ENCODE peak calls at places on chromosomes 6 and 20, in four cellular contexts. Q is A549, Z is IMR-90, E is K562. O is an unnamed sample.

GRCh38 chr20:217266-217665 is 9.8 kb upstream of the DEFB129 start:
- DNase-seq in E (no peak), Z (no peak), Q (no peak), O (no peak)

GRCh38 chr6:147758305-147758704 is 249.8 kb downstream of the SAMD5 start:
- DNase-seq in Z (no peak), Q (no peak), E (no peak), O (no peak)

GRCh38 chr6:129632081-129632758 is 77.8 kb downstream of the ARHGAP18 start:
- DNase-seq in Z (no peak), Q (no peak), E (no peak), O (no peak)

GRCh38 chr6:115271001-115271400 is 789.7 kb downstream of the FRK start:
- DNase-seq in Q (no peak), Z (no peak), E (no peak), O (no peak)

GRCh38 chr6:150894935-150895686 is 29.6 kb downstream of the MTHFD1L start:
- DNase-seq in Z (peak), E (no peak), Q (no peak), O (peak)

GRCh38 chr6:37569317-37569716 is 69.6 kb upstream of the CCDC167 start:
- DNase-seq in Z (no peak), E (no peak), Q (no peak), O (no peak)

GRCh38 chr6:30441171-30441570 is 48.1 kb upstream of the HLA-E start:
- DNase-seq in Z (no peak), Q (no peak), E (no peak), O (no peak)

GRCh38 chr6:39493717-39494116 is 171.2 kb upstream of the KCNK16 start:
- DNase-seq in Q (no peak), E (no peak), Z (no peak), O (no peak)

GRCh38 chr20:32227316-32227715 is 19.6 kb downstream of the POFUT1 start:
- DNase-seq in Z (no peak), E (no peak), Q (no peak), O (no peak)

GRCh38 chr20:50346372-50347347 is 156.0 kb downstream of the CEBPB start:
- DNase-seq in Q (no peak), E (no peak), Z (peak), O (no peak)
- TF ChIP-seq ELK1 in Q (no peak), E (no peak), Z (no peak), O (no peak)

GRCh38 chr6:137654365-137654981 is 160.3 kb upstream of the OLIG3 start:
- DNase-seq in Z (no peak), E (no peak), Q (no peak), O (no peak)
- TF ChIP-seq ELK1 in Z (no peak), E (no peak), Q (no peak), O (no peak)

DNA sequence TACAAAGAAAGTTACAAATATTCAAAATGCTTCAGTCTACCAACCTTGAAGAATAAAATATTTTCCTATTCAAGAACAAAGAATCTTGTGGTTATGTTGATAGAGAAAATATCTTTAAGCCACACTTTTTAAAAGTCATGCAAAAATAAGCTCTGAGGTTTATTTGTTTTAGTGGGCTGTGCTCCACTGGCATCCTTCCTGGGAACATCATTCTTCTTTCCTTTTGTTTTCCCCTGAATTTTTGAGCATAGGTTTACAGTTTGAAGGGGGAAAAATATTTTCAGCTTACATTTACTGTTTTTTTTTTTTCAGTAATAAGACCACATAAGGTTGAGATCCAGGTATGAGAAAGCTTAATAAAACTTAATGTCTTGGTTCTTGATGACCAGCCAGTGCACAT is 72.0 kb upstream of the BACH2 start:
- DNase-seq in Q (no peak), Z (peak), E (no peak), O (no peak)
- TF ChIP-seq ELK1 in Q (no peak), Z (no peak), E (no peak), O (no peak)

GRCh38 chr6:43508481-43509141 is 1.5 kb downstream of the LRRC73 start:
- DNase-seq in E (no peak), Q (no peak), Z (no peak), O (no peak)
- TF ChIP-seq ELK1 in E (no peak), Q (no peak), Z (no peak), O (no peak)

DNA sequence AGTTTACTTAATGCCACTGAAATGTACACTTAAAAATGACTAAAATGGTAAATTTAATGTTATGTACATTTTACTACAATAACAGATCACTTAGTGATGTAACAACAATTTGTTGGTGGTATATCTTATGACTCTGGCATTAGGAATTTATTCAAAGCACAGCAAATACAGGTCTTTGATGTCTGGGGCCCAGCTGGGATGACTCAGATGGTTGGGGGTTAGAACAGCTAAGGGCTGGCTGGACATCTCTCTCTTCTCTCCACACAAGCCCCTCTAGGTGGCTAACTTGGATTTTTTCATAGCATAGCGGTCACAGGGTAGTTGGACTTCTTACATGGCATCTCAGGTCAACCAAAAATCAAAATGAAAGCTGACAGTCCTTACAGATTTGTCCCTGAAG is 37.4 kb upstream of the LCA5 start:
- DNase-seq in Q (no peak), E (no peak), Z (peak), O (no peak)
- TF ChIP-seq ELK1 in Q (no peak), E (no peak), Z (no peak), O (no peak)

GRCh38 chr6:133042550-133043120 is 198.5 kb upstream of the EYA4 start:
- DNase-seq in Z (no peak), Q (no peak), E (no peak), O (no peak)

GRCh38 chr6:133041020-133041419 is 200.1 kb upstream of the EYA4 start:
- DNase-seq in Q (no peak), Z (no peak), E (peak), O (no peak)

GRCh38 chr6:133034509-133035206 is 206.5 kb upstream of the EYA4 start:
- DNase-seq in Z (no peak), E (no peak), Q (no peak), O (no peak)

DNA sequence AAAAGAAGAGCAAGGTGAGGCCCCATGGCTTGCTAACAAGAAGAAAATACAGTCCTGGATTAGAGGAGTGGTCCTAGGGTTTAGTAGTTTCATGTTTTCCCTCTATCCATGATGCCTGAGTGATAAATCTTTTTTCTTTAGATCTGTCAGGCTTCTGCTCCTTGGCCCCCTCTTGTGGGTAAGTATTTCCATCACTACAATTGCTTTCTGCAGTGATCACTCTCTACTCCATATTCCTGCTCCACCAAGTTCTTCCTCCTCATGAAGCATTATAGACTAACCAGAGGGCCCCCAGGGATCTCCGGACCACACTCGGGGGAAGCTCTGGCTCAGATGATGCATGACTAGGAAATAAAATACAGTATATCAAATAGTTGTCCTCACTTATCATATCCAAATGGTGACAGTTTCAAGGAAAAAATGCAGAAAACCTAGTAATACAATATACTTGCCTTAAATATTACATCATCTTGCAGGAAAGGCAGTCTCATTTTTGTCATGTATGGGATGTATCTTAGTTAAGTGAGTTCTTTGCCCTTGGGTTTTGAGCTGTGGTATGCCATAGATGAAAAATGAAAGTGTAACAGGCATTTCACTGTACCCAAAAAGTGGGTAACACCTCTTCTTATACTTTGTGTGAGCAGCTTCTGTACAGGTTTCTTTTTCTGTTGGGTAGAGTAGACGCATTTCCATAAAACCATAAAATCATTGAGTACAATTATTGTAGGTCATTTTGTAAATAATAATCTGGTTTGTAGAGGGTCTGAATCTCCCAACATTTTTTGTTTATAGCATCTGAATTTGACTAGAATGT is 200.9 kb upstream of the EYA4 start:
- DNase-seq in E (peak), Q (peak), Z (peak), O (no peak)
- TF ChIP-seq ELK1 in E (no peak), Q (no peak), Z (no peak), O (no peak)

GRCh38 chr6:101534386-101534785 is 140.9 kb downstream of the GRIK2 start:
- DNase-seq in E (no peak), Z (peak), Q (no peak), O (no peak)
- TF ChIP-seq ELK1 in E (no peak), Z (no peak), Q (no peak), O (no peak)